ENCODE peak calls at places on chromosomes 1 and 21, in eight cellular contexts. C is activated T-cell treated with anti-CD3 and anti-CD28 coated beads, Interleukin-2, amount 50 U/mL, for 48 hours; Z is mesothelial cell of epicardium; M is PC-3; L is activated gamma-delta T cell treated with anti-CD3 and anti-CD28 coated beads, Interleukin-2, amount 50 U/mL, for 16 hours; A is germinal center; I is nephron progenitor cell; J is astrocyte. U is an unnamed sample.
A peak's percentile ranks its signal among the peaks of the same experiment; 100 is the strongest.

GRCh38 chr1:154641534-154641933 is 33.5 kb upstream of the ADAR start:
- DNase-seq in Z (no peak), M (no peak), I (no peak), A (no peak), C (no peak), L (no peak), J (no peak), U (no peak)

GRCh38 chr1:111203681-111204210 is 3.3 kb upstream of the DENND2D start:
- DNase-seq in L (peak; percentile 76), C (peak; percentile 90), A (peak; percentile 90), M (peak; percentile 54), Z (no peak), J (peak; percentile 14), I (peak; percentile 9), U (no peak)

GRCh38 chr1:78155121-78155520 is 109.4 kb downstream of the GIPC2 start:
- DNase-seq in Z (no peak), J (no peak), L (no peak), I (no peak), M (no peak), A (no peak), C (no peak), U (no peak)

GRCh38 chr1:87979079-87979478 is 650.4 kb downstream of the LMO4 start:
- DNase-seq in I (no peak), A (no peak), J (no peak), M (no peak), L (no peak), C (no peak), Z (no peak), U (no peak)

GRCh38 chr1:1001631-1002300 is 1.9 kb upstream of the HES4 start:
- DNase-seq in M (peak; percentile 94), L (peak; percentile 54), I (peak; percentile 91), C (peak; percentile 87), J (no peak), Z (peak; percentile 69), A (peak; percentile 85), U (peak; percentile 64)

GRCh38 chr1:153639280-153639679 is 5.4 kb downstream of the CHTOP start:
- DNase-seq in Z (no peak), L (no peak), C (no peak), M (no peak), I (no peak), A (no peak), J (no peak), U (no peak)

GRCh38 chr1:231885209-231885854 is 258.7 kb downstream of the DISC1 start:
- DNase-seq in M (peak; percentile 34), I (no peak), Z (no peak), J (peak; percentile 84), A (no peak), C (no peak), L (no peak), U (no peak)

GRCh38 chr21:45330075-45330781 is 42.5 kb upstream of the POFUT2 start:
- DNase-seq in C (no peak), Z (no peak), M (peak; percentile 86), A (no peak), J (peak; percentile 77), L (no peak), I (no peak), U (no peak)

GRCh38 chr1:12640237-12640957 is 3.5 kb upstream of the AADACL4 start:
- DNase-seq in M (no peak), J (peak; percentile 19), L (no peak), I (no peak), Z (no peak), A (no peak), C (no peak), U (no peak)

GRCh38 chr1:201970334-201971159 is 11.9 kb upstream of the RNPEP start:
- DNase-seq in Z (no peak), A (no peak), C (no peak), I (no peak), J (peak; percentile 28), L (no peak), M (no peak), U (no peak)

GRCh38 chr1:39919545-39919944 is 17.8 kb upstream of the MYCL start:
- DNase-seq in M (peak; percentile 93), L (peak; percentile 9), I (peak; percentile 48), Z (no peak), A (peak; percentile 77), J (peak; percentile 30), C (peak; percentile 59), U (peak; percentile 64)

GRCh38 chr1:235328271-235329138 is at the start of gene GGPS1:
- DNase-seq in A (peak; percentile 94), L (peak; percentile 99), C (peak; percentile 98), M (peak; percentile 98), J (peak; percentile 99), I (peak; percentile 98), Z (peak; percentile 97), U (peak; percentile 100)

U was measured in NCI-H460.